ENCODE peak calls at places on chromosome 22, in eight cellular contexts. One of them, this sample, is unnamed.

GRCh38 chr22:46362221-46362933 is 26.9 kb downstream of the TRMU start:
- DNase-seq in cardiac muscle cell: no peak
- DNase-seq in nephron progenitor cell: no peak
- DNase-seq in epithelial cell of esophagus: no peak
- DNase-seq in PC-3: no peak
- DNase-seq in astrocyte of the spinal cord: no peak
- DNase-seq in Calu3: no peak
- DNase-seq in fibroblast of lung: peak; percentile 9
- DNase-seq in this sample: no peak

GRCh38 chr22:29346659-29347058 is 31.2 kb upstream of the RASL10A start:
- DNase-seq in epithelial cell of esophagus: no peak
- DNase-seq in cardiac muscle cell: no peak
- DNase-seq in Calu3: no peak
- DNase-seq in astrocyte of the spinal cord: no peak
- DNase-seq in nephron progenitor cell: no peak
- DNase-seq in PC-3: no peak
- DNase-seq in fibroblast of lung: no peak
- DNase-seq in this sample: no peak

GRCh38 chr22:27240298-27240885 is 561.2 kb downstream of the MN1 start:
- DNase-seq in nephron progenitor cell: no peak
- DNase-seq in epithelial cell of esophagus: no peak
- DNase-seq in PC-3: no peak
- DNase-seq in cardiac muscle cell: no peak
- DNase-seq in Calu3: peak; percentile 36
- DNase-seq in fibroblast of lung: no peak
- DNase-seq in astrocyte of the spinal cord: no peak
- DNase-seq in this sample: no peak

GRCh38 chr22:31046591-31047226 is 34.4 kb upstream of the SMTN start:
- DNase-seq in Calu3: no peak
- DNase-seq in fibroblast of lung: peak; percentile 79
- DNase-seq in epithelial cell of esophagus: no peak
- DNase-seq in nephron progenitor cell: peak; percentile 39
- DNase-seq in PC-3: no peak
- DNase-seq in cardiac muscle cell: peak; percentile 42
- DNase-seq in astrocyte of the spinal cord: peak; percentile 30
- DNase-seq in this sample: no peak

GRCh38 chr22:48661984-48662383 is 1165.7 kb downstream of the BRD1 start:
- DNase-seq in nephron progenitor cell: no peak
- DNase-seq in astrocyte of the spinal cord: no peak
- DNase-seq in fibroblast of lung: no peak
- DNase-seq in cardiac muscle cell: no peak
- DNase-seq in Calu3: no peak
- DNase-seq in epithelial cell of esophagus: no peak
- DNase-seq in PC-3: no peak
- DNase-seq in this sample: no peak

GRCh38 chr22:42364641-42365336 is 67.4 kb downstream of the NFAM1 start:
- DNase-seq in fibroblast of lung: peak; percentile 47
- DNase-seq in cardiac muscle cell: no peak
- DNase-seq in PC-3: no peak
- DNase-seq in nephron progenitor cell: peak; percentile 42
- DNase-seq in Calu3: no peak
- DNase-seq in epithelial cell of esophagus: no peak
- DNase-seq in astrocyte of the spinal cord: no peak
- DNase-seq in this sample: no peak

GRCh38 chr22:48704335-48704734 is 1123.3 kb downstream of the BRD1 start:
- DNase-seq in astrocyte of the spinal cord: no peak
- DNase-seq in fibroblast of lung: no peak
- DNase-seq in epithelial cell of esophagus: no peak
- DNase-seq in nephron progenitor cell: no peak
- DNase-seq in PC-3: no peak
- DNase-seq in Calu3: no peak
- DNase-seq in cardiac muscle cell: no peak
- DNase-seq in this sample: no peak

GRCh38 chr22:23227380-23227779 is 47.1 kb downstream of the BCR start:
- DNase-seq in cardiac muscle cell: no peak
- DNase-seq in astrocyte of the spinal cord: no peak
- DNase-seq in fibroblast of lung: no peak
- DNase-seq in nephron progenitor cell: no peak
- DNase-seq in epithelial cell of esophagus: peak; percentile 48
- DNase-seq in Calu3: no peak
- DNase-seq in PC-3: no peak
- DNase-seq in this sample: no peak

GRCh38 chr22:41563051-41563711 is 2.4 kb downstream of the CSDC2 start:
- DNase-seq in PC-3: peak; percentile 60
- DNase-seq in nephron progenitor cell: no peak
- DNase-seq in Calu3: peak; percentile 26
- DNase-seq in astrocyte of the spinal cord: peak; percentile 90
- DNase-seq in fibroblast of lung: peak; percentile 84
- DNase-seq in cardiac muscle cell: no peak
- DNase-seq in epithelial cell of esophagus: peak; percentile 55
- DNase-seq in this sample: peak; percentile 76

GRCh38 chr22:46557736-46558480 is 20.5 kb upstream of the CELSR1 start:
- DNase-seq in astrocyte of the spinal cord: no peak
- DNase-seq in fibroblast of lung: no peak
- DNase-seq in PC-3: no peak
- DNase-seq in epithelial cell of esophagus: peak; percentile 86
- DNase-seq in Calu3: no peak
- DNase-seq in nephron progenitor cell: no peak
- DNase-seq in cardiac muscle cell: no peak
- DNase-seq in this sample: no peak

GRCh38 chr22:40410272-40410671 is 39.9 kb downstream of the SGSM3 start:
- DNase-seq in nephron progenitor cell: no peak
- DNase-seq in cardiac muscle cell: no peak
- DNase-seq in epithelial cell of esophagus: peak; percentile 53
- DNase-seq in Calu3: no peak
- DNase-seq in fibroblast of lung: no peak
- DNase-seq in astrocyte of the spinal cord: no peak
- DNase-seq in PC-3: peak; percentile 65
- DNase-seq in this sample: no peak

GRCh38 chr22:19222242-19223005 is 43.9 kb upstream of the SLC25A1 start:
- DNase-seq in astrocyte of the spinal cord: no peak
- DNase-seq in Calu3: no peak
- DNase-seq in epithelial cell of esophagus: no peak
- DNase-seq in fibroblast of lung: no peak
- DNase-seq in cardiac muscle cell: no peak
- DNase-seq in nephron progenitor cell: no peak
- DNase-seq in PC-3: no peak
- DNase-seq in this sample: no peak

GRCh38 chr22:40951795-40952602 is 821 bp downstream of the RBX1 start:
- DNase-seq in fibroblast of lung: no peak
- DNase-seq in astrocyte of the spinal cord: no peak
- DNase-seq in epithelial cell of esophagus: peak; percentile 9
- DNase-seq in nephron progenitor cell: no peak
- DNase-seq in PC-3: no peak
- DNase-seq in Calu3: no peak
- DNase-seq in cardiac muscle cell: no peak
- DNase-seq in this sample: peak; percentile 6

GRCh38 chr22:48098936-48099245 is 1336.4 kb downstream of the TBC1D22A start:
- DNase-seq in epithelial cell of esophagus: no peak
- DNase-seq in nephron progenitor cell: no peak
- DNase-seq in Calu3: no peak
- DNase-seq in cardiac muscle cell: no peak
- DNase-seq in PC-3: no peak
- DNase-seq in astrocyte of the spinal cord: no peak
- DNase-seq in fibroblast of lung: no peak
- DNase-seq in this sample: no peak

GRCh38 chr22:23925020-23925606 is 30.9 kb downstream of the MIF start:
- DNase-seq in nephron progenitor cell: no peak
- DNase-seq in Calu3: no peak
- DNase-seq in fibroblast of lung: no peak
- DNase-seq in epithelial cell of esophagus: no peak
- DNase-seq in cardiac muscle cell: no peak
- DNase-seq in PC-3: no peak
- DNase-seq in astrocyte of the spinal cord: no peak
- DNase-seq in this sample: no peak

GRCh38 chr22:38754247-38755154 is 1.3 kb downstream of the SUN2 start:
- DNase-seq in fibroblast of lung: peak; percentile 86
- DNase-seq in PC-3: peak; percentile 67
- DNase-seq in epithelial cell of esophagus: peak; percentile 85
- DNase-seq in astrocyte of the spinal cord: peak; percentile 39
- DNase-seq in nephron progenitor cell: no peak
- DNase-seq in Calu3: peak; percentile 74
- DNase-seq in cardiac muscle cell: peak; percentile 41
- DNase-seq in this sample: peak; percentile 18
- TF ChIP-seq CTCF in fibroblast of lung: no peak
- TF ChIP-seq CTCF in PC-3: no peak
- TF ChIP-seq CTCF in epithelial cell of esophagus: no peak
- TF ChIP-seq CTCF in astrocyte of the spinal cord: no peak
- TF ChIP-seq CTCF in nephron progenitor cell: no peak
- TF ChIP-seq CTCF in Calu3: no peak
- TF ChIP-seq CTCF in cardiac muscle cell: no peak
- TF ChIP-seq CTCF in this sample: no peak

DNA sequence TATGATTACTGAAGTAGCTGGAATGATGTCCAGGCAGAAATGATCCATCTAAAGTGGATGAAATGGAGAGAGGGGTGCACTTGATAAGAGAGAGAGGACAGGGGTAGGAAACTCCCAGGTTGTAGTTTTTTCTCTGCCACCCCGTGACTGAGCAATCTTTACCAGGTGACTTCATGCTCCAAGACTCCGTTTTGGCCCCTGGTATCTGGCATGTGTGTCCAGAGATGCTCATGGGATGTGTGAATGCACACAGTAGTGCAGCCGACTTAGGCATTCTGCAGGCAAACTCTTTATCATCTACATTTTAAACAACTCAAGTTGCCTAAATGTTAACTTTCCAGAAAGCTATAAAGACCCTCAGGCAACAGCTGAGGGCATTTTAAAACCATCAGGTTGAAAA is 189.3 kb upstream of the SEZ6L start:
- DNase-seq in Calu3: no peak
- DNase-seq in cardiac muscle cell: no peak
- DNase-seq in nephron progenitor cell: no peak
- DNase-seq in fibroblast of lung: no peak
- DNase-seq in astrocyte of the spinal cord: no peak
- DNase-seq in epithelial cell of esophagus: no peak
- DNase-seq in PC-3: no peak
- DNase-seq in this sample: no peak
- TF ChIP-seq CTCF in Calu3: no peak
- TF ChIP-seq CTCF in cardiac muscle cell: no peak
- TF ChIP-seq CTCF in nephron progenitor cell: no peak
- TF ChIP-seq CTCF in fibroblast of lung: no peak
- TF ChIP-seq CTCF in astrocyte of the spinal cord: no peak
- TF ChIP-seq CTCF in epithelial cell of esophagus: no peak
- TF ChIP-seq CTCF in PC-3: no peak
- TF ChIP-seq CTCF in this sample: no peak

GRCh38 chr22:25890651-25891050 is 148.7 kb downstream of the MYO18B start:
- DNase-seq in nephron progenitor cell: no peak
- DNase-seq in Calu3: no peak
- DNase-seq in fibroblast of lung: no peak
- DNase-seq in cardiac muscle cell: no peak
- DNase-seq in astrocyte of the spinal cord: no peak
- DNase-seq in PC-3: no peak
- DNase-seq in epithelial cell of esophagus: no peak
- DNase-seq in this sample: no peak

GRCh38 chr22:25895678-25896077 is 153.7 kb downstream of the MYO18B start:
- DNase-seq in epithelial cell of esophagus: no peak
- DNase-seq in cardiac muscle cell: no peak
- DNase-seq in PC-3: no peak
- DNase-seq in astrocyte of the spinal cord: no peak
- DNase-seq in nephron progenitor cell: no peak
- DNase-seq in fibroblast of lung: no peak
- DNase-seq in Calu3: no peak
- DNase-seq in this sample: no peak

GRCh38 chr22:25896592-25896991 is 154.6 kb downstream of the MYO18B start:
- DNase-seq in PC-3: no peak
- DNase-seq in cardiac muscle cell: no peak
- DNase-seq in astrocyte of the spinal cord: no peak
- DNase-seq in fibroblast of lung: no peak
- DNase-seq in nephron progenitor cell: no peak
- DNase-seq in Calu3: no peak
- DNase-seq in epithelial cell of esophagus: no peak
- DNase-seq in this sample: no peak

GRCh38 chr22:25896098-25896497 is 154.1 kb downstream of the MYO18B start:
- DNase-seq in nephron progenitor cell: no peak
- DNase-seq in fibroblast of lung: no peak
- DNase-seq in astrocyte of the spinal cord: no peak
- DNase-seq in epithelial cell of esophagus: no peak
- DNase-seq in cardiac muscle cell: no peak
- DNase-seq in Calu3: no peak
- DNase-seq in PC-3: no peak
- DNase-seq in this sample: no peak

DNA sequence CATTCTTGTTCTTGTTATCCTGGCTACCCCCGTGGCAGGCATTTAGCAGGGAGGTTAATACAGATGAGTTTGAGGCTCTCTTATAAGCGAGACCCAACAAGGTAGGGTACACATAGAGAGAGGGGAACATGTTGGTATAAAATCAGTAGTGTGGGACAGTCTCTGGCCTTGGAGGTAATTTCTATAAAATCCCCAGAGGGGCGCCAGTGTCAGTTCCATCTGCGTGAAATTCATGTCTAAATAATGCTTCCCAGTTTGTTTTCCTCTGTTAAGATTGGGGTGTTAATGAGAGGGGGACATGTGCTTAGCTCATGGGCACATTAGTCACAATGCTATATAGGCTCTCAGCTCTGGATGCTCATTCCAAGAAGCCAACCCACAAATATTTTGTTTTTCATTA is 150.7 kb downstream of the MYO18B start:
- DNase-seq in Calu3: no peak
- DNase-seq in nephron progenitor cell: no peak
- DNase-seq in PC-3: no peak
- DNase-seq in epithelial cell of esophagus: no peak
- DNase-seq in astrocyte of the spinal cord: no peak
- DNase-seq in cardiac muscle cell: no peak
- DNase-seq in fibroblast of lung: no peak
- DNase-seq in this sample: no peak
- TF ChIP-seq CTCF in Calu3: no peak
- TF ChIP-seq CTCF in nephron progenitor cell: no peak
- TF ChIP-seq CTCF in PC-3: no peak
- TF ChIP-seq CTCF in epithelial cell of esophagus: no peak
- TF ChIP-seq CTCF in astrocyte of the spinal cord: no peak
- TF ChIP-seq CTCF in cardiac muscle cell: no peak
- TF ChIP-seq CTCF in fibroblast of lung: no peak
- TF ChIP-seq CTCF in this sample: no peak

GRCh38 chr22:25404556-25404922 is 159.9 kb upstream of the GRK3 start:
- DNase-seq in epithelial cell of esophagus: no peak
- DNase-seq in astrocyte of the spinal cord: no peak
- DNase-seq in cardiac muscle cell: no peak
- DNase-seq in nephron progenitor cell: peak; percentile 42
- DNase-seq in PC-3: no peak
- DNase-seq in fibroblast of lung: no peak
- DNase-seq in Calu3: peak; percentile 24
- DNase-seq in this sample: no peak

GRCh38 chr22:25403284-25403606 is 161.2 kb upstream of the GRK3 start:
- DNase-seq in astrocyte of the spinal cord: no peak
- DNase-seq in nephron progenitor cell: no peak
- DNase-seq in Calu3: no peak
- DNase-seq in PC-3: no peak
- DNase-seq in fibroblast of lung: peak; percentile 13
- DNase-seq in cardiac muscle cell: no peak
- DNase-seq in epithelial cell of esophagus: no peak
- DNase-seq in this sample: no peak

GRCh38 chr22:25404923-25405853 is 159.3 kb upstream of the GRK3 start:
- DNase-seq in astrocyte of the spinal cord: peak; percentile 32
- DNase-seq in Calu3: peak; percentile 73
- DNase-seq in cardiac muscle cell: peak; percentile 82
- DNase-seq in nephron progenitor cell: peak; percentile 79
- DNase-seq in epithelial cell of esophagus: peak; percentile 76
- DNase-seq in fibroblast of lung: peak; percentile 62
- DNase-seq in PC-3: peak; percentile 60
- DNase-seq in this sample: peak; percentile 47

GRCh38 chr22:25402501-25403283 is 161.8 kb upstream of the GRK3 start:
- DNase-seq in fibroblast of lung: peak; percentile 32
- DNase-seq in astrocyte of the spinal cord: no peak
- DNase-seq in cardiac muscle cell: no peak
- DNase-seq in nephron progenitor cell: no peak
- DNase-seq in epithelial cell of esophagus: peak; percentile 51
- DNase-seq in PC-3: peak; percentile 64
- DNase-seq in Calu3: no peak
- DNase-seq in this sample: peak; percentile 46

GRCh38 chr22:25403752-25404471 is 160.6 kb upstream of the GRK3 start:
- DNase-seq in astrocyte of the spinal cord: peak; percentile 25
- DNase-seq in fibroblast of lung: peak; percentile 59
- DNase-seq in Calu3: no peak
- DNase-seq in cardiac muscle cell: peak; percentile 36
- DNase-seq in nephron progenitor cell: peak; percentile 28
- DNase-seq in epithelial cell of esophagus: peak; percentile 26
- DNase-seq in PC-3: peak; percentile 21
- DNase-seq in this sample: peak; percentile 34
- TF ChIP-seq CTCF in astrocyte of the spinal cord: peak; percentile 23
- TF ChIP-seq CTCF in fibroblast of lung: no peak
- TF ChIP-seq CTCF in Calu3: no peak
- TF ChIP-seq CTCF in cardiac muscle cell: no peak
- TF ChIP-seq CTCF in nephron progenitor cell: no peak
- TF ChIP-seq CTCF in epithelial cell of esophagus: no peak
- TF ChIP-seq CTCF in PC-3: no peak
- TF ChIP-seq CTCF in this sample: no peak